ENCODE peak calls at places on chromosome 10, in ten cellular contexts. J is tibial nerve; G is GM13976; C is heart right ventricle; E is CD4-positive, alpha-beta T cell; N is DMS153; Q is stimulated activated CD4-positive, alpha-beta T cell treated with anti-CD3 and anti-CD28 coated beads, TNF-alpha, amount 100 ng/mL, for 4 hours; D is putamen; L is sigmoid colon; A is ACHN. B is an unnamed sample.

GRCh38 chr10:93139059-93139658 is 65.5 kb downstream of the CYP26A1 start:
- DNase-seq in J (no peak), G (no peak), A (no peak), L (no peak), Q (no peak), N (no peak), C (no peak), E (no peak), D (no peak), B (no peak)

GRCh38 chr10:73772280-73773151 is 9.3 kb upstream of the CHCHD1 start:
- DNase-seq in J (peak; percentile 45), E (peak; percentile 70), G (peak; percentile 87), N (peak; percentile 51), A (peak; percentile 80), Q (peak; percentile 73), C (peak; percentile 83), D (peak; percentile 81), L (peak; percentile 90), B (no peak)

GRCh38 chr10:84256510-84257342 is 11.9 kb downstream of the RGR start:
- DNase-seq in C (peak; percentile 60), D (peak; percentile 40), J (peak; percentile 21), E (peak; percentile 18), G (peak; percentile 66), A (no peak), N (no peak), L (no peak), Q (no peak), B (no peak)

GRCh38 chr10:117226813-117227451 is 14.0 kb upstream of the SLC18A2 start:
- DNase-seq in D (no peak), G (peak; percentile 53), C (no peak), N (no peak), Q (no peak), A (peak; percentile 63), J (no peak), E (no peak), L (no peak), B (no peak)

GRCh38 chr10:1933215-1933614 is 195.9 kb upstream of the ADARB2 start:
- DNase-seq in D (no peak), E (no peak), Q (no peak), L (no peak), J (no peak), G (no peak), C (no peak), N (no peak), A (no peak), B (no peak)

GRCh38 chr10:33455029-33455428 is 120.6 kb upstream of the NRP1 start:
- DNase-seq in Q (no peak), A (no peak), G (no peak), L (no peak), N (no peak), E (no peak), C (no peak), D (no peak), J (no peak), B (no peak)

GRCh38 chr10:35781643-35782035 is 139.5 kb upstream of the FZD8 start:
- DNase-seq in N (no peak), A (no peak), G (no peak), E (no peak), J (no peak), L (no peak), C (no peak), Q (no peak), D (no peak), B (no peak)

GRCh38 chr10:129942936-129943724 is 20.9 kb downstream of the EBF3 start:
- DNase-seq in E (no peak), C (no peak), J (no peak), G (no peak), A (no peak), D (no peak), Q (no peak), N (no peak), L (peak; percentile 43), B (no peak)

GRCh38 chr10:60430017-60430416 is 40.3 kb upstream of the ANK3 start:
- DNase-seq in Q (no peak), N (no peak), L (no peak), E (no peak), C (no peak), D (no peak), A (no peak), J (no peak), G (no peak), B (no peak)

GRCh38 chr10:14532473-14533251 is 201.9 kb upstream of the FRMD4A start:
- DNase-seq in A (peak; percentile 84), C (no peak), D (no peak), J (no peak), N (no peak), G (no peak), Q (no peak), E (no peak), L (no peak), B (no peak)

GRCh38 chr10:47073967-47074366 is 162.7 kb downstream of the PTPN20 start:
- DNase-seq in C (no peak), A (no peak), Q (no peak), G (no peak), D (no peak), L (no peak), N (no peak), E (no peak), J (no peak), B (no peak)

GRCh38 chr10:80468002-80468401 is 13.9 kb downstream of the TSPAN14 start:
- DNase-seq in L (peak; percentile 80), A (no peak), D (peak; percentile 75), J (peak; percentile 70), C (peak; percentile 79), E (peak; percentile 35), N (peak; percentile 20), G (no peak), Q (no peak), B (no peak)

GRCh38 chr10:69732147-69732825 is 69.4 kb upstream of the COL13A1 start:
- DNase-seq in E (no peak), A (no peak), L (peak; percentile 61), G (no peak), Q (no peak), N (no peak), D (no peak), J (no peak), C (peak; percentile 70), B (no peak)

GRCh38 chr10:38054361-38054797 is 39.8 kb upstream of the ZNF37A start:
- DNase-seq in A (no peak), C (no peak), D (no peak), L (no peak), G (no peak), Q (no peak), N (no peak), E (no peak), J (no peak), B (no peak)

GRCh38 chr10:17787087-17787942 is 21.8 kb upstream of the MRC1 start:
- DNase-seq in D (peak; percentile 47), G (no peak), C (no peak), Q (no peak), A (peak; percentile 97), J (no peak), E (no peak), L (no peak), N (no peak), B (no peak)

GRCh38 chr10:54441286-54441685 is 359.7 kb downstream of the PCDH15 start:
- DNase-seq in L (no peak), Q (no peak), G (no peak), N (no peak), C (no peak), E (no peak), J (no peak), D (no peak), A (peak; percentile 92), B (no peak)

GRCh38 chr10:116756277-116756676 is 13.9 kb upstream of the HSPA12A start:
- DNase-seq in C (peak; percentile 60), E (no peak), G (no peak), D (peak; percentile 95), Q (no peak), A (no peak), N (no peak), J (no peak), L (peak; percentile 78), B (no peak)

GRCh38 chr10:131681122-131681521 is 219.7 kb upstream of the PPP2R2D start:
- DNase-seq in D (no peak), A (no peak), L (no peak), N (no peak), G (no peak), J (no peak), C (no peak), Q (no peak), E (no peak), B (no peak)

GRCh38 chr10:94075521-94075920 is 81.8 kb downstream of the PLCE1 start:
- DNase-seq in N (no peak), D (no peak), L (no peak), C (no peak), Q (no peak), G (no peak), J (no peak), A (no peak), E (no peak), B (no peak)

GRCh38 chr10:11958956-11959355 is 83.7 kb downstream of the UPF2 start:
- DNase-seq in J (no peak), N (no peak), C (no peak), A (peak; percentile 44), Q (no peak), E (no peak), L (no peak), D (no peak), G (no peak), B (no peak)

GRCh38 chr10:110989016-110989415 is 69.6 kb downstream of the SHOC2 start:
- DNase-seq in J (no peak), D (no peak), A (no peak), L (no peak), Q (no peak), N (no peak), G (no peak), C (no peak), E (no peak), B (no peak)

GRCh38 chr10:29591416-29591968 is 43.3 kb downstream of the SVIL start:
- DNase-seq in L (peak; percentile 87), N (no peak), E (no peak), G (no peak), J (no peak), D (no peak), Q (no peak), C (no peak), A (no peak), B (no peak)

GRCh38 chr10:133260895-133261725 is 15.6 kb downstream of the ADAM8 start:
- DNase-seq in E (peak; percentile 48), A (peak; percentile 65), G (peak; percentile 81), L (peak; percentile 82), N (no peak), D (peak; percentile 41), C (peak; percentile 72), Q (no peak), J (no peak), B (peak; percentile 81)

GRCh38 chr10:121596668-121597503 is 1.4 kb downstream of the FGFR2 start:
- DNase-seq in Q (no peak), D (peak; percentile 74), C (peak; percentile 24), G (no peak), N (no peak), E (no peak), L (peak; percentile 85), J (no peak), A (peak; percentile 46), B (no peak)

GRCh38 chr10:69360485-69361302 is 56.0 kb downstream of the TACR2 start:
- DNase-seq in L (peak; percentile 93), D (no peak), A (peak; percentile 87), N (no peak), Q (no peak), J (peak; percentile 80), C (peak; percentile 64), G (no peak), E (no peak), B (no peak)

GRCh38 chr10:57983226-57983870 is 284.3 kb downstream of the IPMK start:
- DNase-seq in G (no peak), N (no peak), E (no peak), C (no peak), J (no peak), D (no peak), Q (no peak), A (no peak), L (no peak), B (no peak)

GRCh38 chr10:77862595-77862994 is 64.0 kb downstream of the DLG5 start:
- DNase-seq in G (no peak), E (no peak), D (no peak), J (no peak), A (no peak), C (no peak), N (no peak), Q (no peak), L (no peak), B (no peak)

GRCh38 chr10:125264091-125264490 is 103.7 kb upstream of the CTBP2 start:
- DNase-seq in D (no peak), J (no peak), A (no peak), N (no peak), Q (no peak), E (no peak), L (no peak), C (no peak), G (no peak), B (no peak)

B was measured in NCI-H1436.